ENCODE peak calls at places on chromosome 12, in four cellular contexts. P, R, V and W are unnamed samples.

GRCh38 chr12:45435945-45436710 is 220.2 kb downstream of the ANO6 start:
- DNase-seq in P (no peak), R (no peak), V (no peak), W (no peak)

GRCh38 chr12:91529829-91530228 is 347.2 kb upstream of the DCN start:
- DNase-seq in R (no peak), P (no peak), V (no peak), W (no peak)

GRCh38 chr12:93449277-93449676 is 7.5 kb upstream of the UBE2N start:
- DNase-seq in R (no peak), P (no peak), V (no peak), W (no peak)

GRCh38 chr12:119667577-119668314 is at the start of gene PRKAB1:
- DNase-seq in P (peak; percentile 95), R (peak; percentile 96), V (peak; percentile 97), W (peak; percentile 89)

GRCh38 chr12:85076688-85077430 is 40.7 kb downstream of the LRRIQ1 start:
- DNase-seq in P (peak; percentile 1), V (no peak), R (peak; percentile 81), W (no peak)

GRCh38 chr12:64696065-64696741 is 63.0 kb downstream of the GNS start:
- DNase-seq in R (no peak), P (peak; percentile 24), V (no peak), W (no peak)

GRCh38 chr12:64682572-64683277 is 72.4 kb downstream of the RASSF3 start:
- DNase-seq in V (no peak), P (no peak), R (no peak), W (no peak)

GRCh38 chr12:66885115-66885875 is 206.4 kb upstream of the GRIP1 start:
- DNase-seq in R (no peak), P (peak; percentile 6), V (no peak), W (no peak)

GRCh38 chr12:69540606-69541386 is 44.5 kb upstream of the CCT2 start:
- DNase-seq in P (no peak), V (no peak), R (no peak), W (no peak)

GRCh38 chr12:62435337-62436163 is 31.1 kb upstream of the MON2 start:
- DNase-seq in V (peak; percentile 31), R (no peak), P (peak; percentile 35), W (no peak)

GRCh38 chr12:121499929-121500793 is 80.7 kb downstream of the KDM2B start:
- DNase-seq in R (peak; percentile 21), V (no peak), P (peak; percentile 89), W (no peak)
- TF ChIP-seq EGR1 in R (no peak), V (no peak), P (no peak), W (no peak)

DNA sequence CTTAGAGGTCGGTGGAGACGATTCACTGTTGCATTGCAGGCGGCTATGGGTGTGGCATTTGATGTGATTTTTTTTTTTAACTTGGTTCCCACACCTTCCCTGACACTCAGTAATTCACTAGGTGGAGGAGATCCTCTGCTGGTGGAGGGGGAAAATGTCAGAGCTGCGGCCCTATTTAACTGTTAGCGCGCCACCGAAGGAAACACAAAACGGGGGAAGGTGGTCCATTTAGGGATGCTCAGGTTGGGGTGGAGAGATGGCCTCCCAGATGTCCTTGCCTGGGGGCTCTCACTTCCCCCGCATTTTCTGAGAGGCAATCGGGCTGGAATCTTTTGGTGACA is 4.3 kb upstream of the HOXC12 start:
- DNase-seq in R (no peak), P (peak; percentile 35), V (no peak), W (no peak)
- TF ChIP-seq EGR1 in R (no peak), P (no peak), V (no peak), W (no peak)

GRCh38 chr12:50344775-50345174 is 51.6 kb downstream of the FAM186A start:
- DNase-seq in R (no peak), V (no peak), P (no peak), W (no peak)
- TF ChIP-seq EGR1 in R (no peak), V (no peak), P (no peak), W (no peak)

GRCh38 chr12:33439587-33440011 is at the start of gene SYT10:
- DNase-seq in R (no peak), V (no peak), P (peak; percentile 76), W (no peak)
- TF ChIP-seq EGR1 in R (no peak), V (no peak), P (peak; percentile 9), W (no peak)

DNA sequence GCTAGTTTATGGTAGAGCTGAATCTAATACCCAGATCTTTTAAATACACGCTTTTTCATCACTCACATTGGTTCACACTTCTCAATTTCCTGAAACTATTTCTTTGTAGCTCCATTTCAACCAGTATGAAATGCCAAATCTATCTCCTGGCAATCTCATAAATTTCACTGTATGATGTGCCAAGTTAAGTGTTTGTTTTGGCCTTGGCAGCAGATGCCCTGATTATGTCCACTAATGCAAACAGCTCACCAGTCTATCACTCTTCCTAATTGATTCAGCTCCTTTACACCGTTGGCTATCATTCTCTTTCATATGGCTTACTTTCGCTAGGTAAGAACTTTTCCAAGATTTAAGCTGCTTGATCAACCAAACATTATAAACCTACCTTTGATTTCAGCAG is 58.6 kb downstream of the ZFC3H1 start:
- DNase-seq in R (no peak), P (no peak), V (no peak), W (no peak)
- TF ChIP-seq EGR1 in R (no peak), P (no peak), V (no peak), W (no peak)

DNA sequence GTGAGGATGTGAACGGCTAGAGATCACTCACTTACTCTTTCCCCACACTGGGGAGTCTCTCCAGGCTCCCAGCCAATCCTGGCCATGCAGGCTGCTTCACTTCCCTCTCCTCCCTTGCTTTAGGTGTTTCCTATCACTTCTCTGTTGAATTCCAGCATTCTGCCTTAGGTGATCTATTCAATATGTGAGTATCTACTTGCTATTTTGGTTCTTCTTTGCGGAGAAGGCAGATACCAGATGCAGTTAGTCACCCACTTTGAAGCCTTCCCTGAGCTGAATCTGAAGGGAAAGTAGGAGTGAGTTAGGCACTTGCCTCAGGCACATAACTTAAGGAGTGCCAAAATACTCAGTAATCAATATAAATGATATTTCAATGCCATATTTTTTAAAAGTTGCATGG is 36.0 kb upstream of the FAR2 start:
- DNase-seq in R (peak; percentile 41), V (no peak), P (no peak), W (no peak)
- TF ChIP-seq EGR1 in R (no peak), V (no peak), P (no peak), W (no peak)

GRCh38 chr12:4286771-4287317 is 13.3 kb downstream of the CCND2 start:
- DNase-seq in R (no peak), V (no peak), P (no peak), W (no peak)

GRCh38 chr12:4289334-4289878 is 15.8 kb downstream of the CCND2 start:
- DNase-seq in P (no peak), R (no peak), V (no peak), W (no peak)

GRCh38 chr12:4286228-4286627 is 12.7 kb downstream of the CCND2 start:
- DNase-seq in P (no peak), R (no peak), V (no peak), W (no peak)

GRCh38 chr12:4288296-4289019 is 14.9 kb downstream of the CCND2 start:
- DNase-seq in V (no peak), R (no peak), P (no peak), W (no peak)

GRCh38 chr12:4287325-4288290 is 14.0 kb downstream of the CCND2 start:
- DNase-seq in R (no peak), V (no peak), P (no peak), W (no peak)
- TF ChIP-seq EGR1 in R (no peak), V (no peak), P (no peak), W (no peak)

DNA sequence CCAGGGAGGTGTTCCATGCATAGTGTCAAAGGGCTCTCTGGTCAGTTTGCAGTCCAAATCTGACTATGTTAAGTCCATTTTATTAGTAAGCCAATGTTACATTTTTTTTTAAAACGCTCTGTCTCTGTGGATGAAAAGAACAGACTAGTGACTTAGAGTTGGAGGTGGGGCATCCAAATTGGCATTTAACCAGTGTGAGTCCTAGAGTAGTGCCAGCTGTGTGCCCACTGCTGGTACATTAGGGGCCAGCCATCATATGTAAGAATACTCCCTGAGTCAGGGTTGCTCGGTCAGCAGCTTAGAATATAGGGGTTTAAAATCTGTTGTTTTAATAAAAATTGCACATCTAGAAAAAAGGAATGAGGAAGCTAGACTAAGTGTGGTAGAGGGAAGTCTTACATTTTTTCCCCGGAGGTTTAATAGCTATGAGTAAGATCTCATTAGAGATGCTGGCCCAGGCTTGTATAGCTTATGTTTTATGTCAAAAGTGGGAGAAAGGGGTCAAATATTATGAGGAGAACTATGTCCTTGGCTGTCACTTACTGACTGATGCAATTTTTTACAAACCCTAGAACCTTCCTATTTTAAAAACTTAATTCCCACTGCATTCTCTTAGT is 86.9 kb downstream of the TESC start:
- DNase-seq in P (no peak), R (no peak), V (no peak), W (no peak)
- TF ChIP-seq EGR1 in P (no peak), R (no peak), V (no peak), W (no peak)

GRCh38 chr12:47868041-47868440 is 36.8 kb downstream of the VDR start:
- DNase-seq in P (no peak), V (no peak), R (no peak), W (no peak)
- TF ChIP-seq EGR1 in P (no peak), V (no peak), R (no peak), W (no peak)

GRCh38 chr12:107417004-107417403 is 268.6 kb upstream of the PWP1 start:
- DNase-seq in R (no peak), P (no peak), V (no peak), W (no peak)

GRCh38 chr12:107411792-107412535 is 273.6 kb upstream of the PWP1 start:
- DNase-seq in R (no peak), P (no peak), V (no peak), W (no peak)

GRCh38 chr12:107418976-107419375 is 266.6 kb upstream of the PWP1 start:
- DNase-seq in V (no peak), R (no peak), P (no peak), W (no peak)

GRCh38 chr12:107415066-107415465 is 270.5 kb upstream of the PWP1 start:
- DNase-seq in R (no peak), V (no peak), P (no peak), W (no peak)

DNA sequence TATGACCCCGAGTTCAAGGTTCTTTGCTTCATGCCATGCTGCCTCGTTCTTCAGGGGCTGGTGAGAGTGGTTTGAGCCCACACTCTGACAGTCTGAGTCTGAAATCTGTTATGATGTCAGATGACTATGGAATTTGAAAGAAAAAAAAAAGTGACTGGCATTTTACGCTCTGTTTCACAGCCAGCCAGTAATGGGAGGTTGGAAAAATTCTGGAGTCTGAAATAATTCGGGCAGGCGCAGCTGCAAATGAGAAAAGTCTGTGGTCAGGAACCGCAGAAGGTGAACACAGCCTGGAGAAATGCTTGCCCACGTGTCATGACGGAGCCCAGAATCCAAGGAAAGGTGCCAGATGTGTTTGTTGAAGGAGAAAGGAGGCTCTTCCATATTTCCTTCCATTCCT is 269.8 kb upstream of the PWP1 start:
- DNase-seq in V (no peak), R (no peak), P (no peak), W (no peak)
- TF ChIP-seq EGR1 in V (no peak), R (no peak), P (no peak), W (no peak)